ENCODE peak calls at places on chromosome 3, in six cellular contexts. A is fibroblast of pulmonary artery, B is HEK293T, R is B cell, S is foreskin fibroblast, C is body of pancreas. N is an unnamed sample.

GRCh38 chr3:99925584-99925983 is 107.9 kb downstream of the CMSS1 start:
- DNase-seq in A (peak), B (no peak), R (no peak), S (peak), C (peak), N (peak)

GRCh38 chr3:115790759-115791158 is 167.4 kb downstream of the GAP43 start:
- DNase-seq in A (peak), B (peak), R (no peak), S (peak), C (no peak), N (peak)

GRCh38 chr3:17553080-17553479 is 189.4 kb downstream of the TBC1D5 start:
- DNase-seq in A (peak), B (no peak), R (no peak), S (no peak), C (no peak), N (peak)

GRCh38 chr3:69763976-69764851 is 24.9 kb downstream of the MITF start:
- DNase-seq in A (no peak), B (no peak), R (no peak), S (peak), C (no peak), N (no peak)

GRCh38 chr3:143970773-143971366 is 753 bp upstream of the DIPK2A start:
- DNase-seq in A (no peak), B (peak), R (peak), S (peak), C (peak), N (no peak)

GRCh38 chr3:8324727-8325126 is 176.9 kb upstream of the LMCD1 start:
- DNase-seq in A (peak), B (peak), R (peak), S (peak), C (peak), N (peak)

GRCh38 chr3:182533394-182533793 is 259.9 kb upstream of the ATP11B start:
- DNase-seq in A (no peak), B (no peak), R (no peak), S (no peak), C (no peak), N (no peak)

GRCh38 chr3:50243552-50243895 is 7.5 kb downstream of the GNAI2 start:
- DNase-seq in A (no peak), B (no peak), R (no peak), S (no peak), C (no peak), N (peak)

GRCh38 chr3:96813820-96814580 is 394 bp upstream of the EPHA6 start:
- DNase-seq in A (peak), B (peak), R (no peak), S (peak), C (peak), N (peak)

GRCh38 chr3:13407926-13408325 is 12.2 kb downstream of the NUP210 start:
- DNase-seq in A (no peak), B (no peak), R (no peak), S (peak), C (no peak), N (no peak)

GRCh38 chr3:7504886-7505775 is 644.2 kb downstream of the GRM7 start:
- DNase-seq in A (peak), B (no peak), R (no peak), S (peak), C (no peak), N (peak)

GRCh38 chr3:148218222-148218621 is 479.5 kb upstream of the AGTR1 start:
- DNase-seq in A (peak), B (no peak), R (no peak), S (peak), C (no peak), N (no peak)

GRCh38 chr3:9746330-9746729 is 3.4 kb upstream of the OGG1 start:
- DNase-seq in A (peak), B (no peak), R (no peak), S (peak), C (no peak), N (peak)

GRCh38 chr3:173467501-173467900 is 70.0 kb downstream of the NLGN1 start:
- DNase-seq in A (no peak), B (no peak), R (no peak), S (no peak), C (no peak), N (peak)

GRCh38 chr3:40264437-40264836 is 45.1 kb upstream of the EIF1B start:
- DNase-seq in A (no peak), B (no peak), R (no peak), S (no peak), C (no peak), N (no peak)

GRCh38 chr3:129026728-129027543 is 25.8 kb downstream of the EFCC1 start:
- DNase-seq in A (peak), B (peak), R (peak), S (peak), C (peak), N (peak)

GRCh38 chr3:170522171-170522570 is 63.7 kb downstream of the SLC7A14 start:
- DNase-seq in A (no peak), B (no peak), R (no peak), S (no peak), C (no peak), N (no peak)

GRCh38 chr3:125023833-125024560 is 31.8 kb downstream of the HEG1 start:
- DNase-seq in A (no peak), B (no peak), R (no peak), S (no peak), C (no peak), N (no peak)

GRCh38 chr3:155352900-155353490 is 59.5 kb upstream of the STRIT1 start:
- DNase-seq in A (peak), B (peak), R (no peak), S (peak), C (no peak), N (peak)

GRCh38 chr3:149339931-149340309 is 6.5 kb upstream of the TM4SF18 start:
- DNase-seq in A (peak), B (peak), R (no peak), S (peak), C (peak), N (peak)

GRCh38 chr3:13367728-13368127 is 52.4 kb downstream of the NUP210 start:
- DNase-seq in A (no peak), B (no peak), R (no peak), S (no peak), C (no peak), N (no peak)

GRCh38 chr3:184341925-184342324 is 4.5 kb downstream of the FAM131A start:
- DNase-seq in A (no peak), B (no peak), R (no peak), S (no peak), C (peak), N (no peak)

N was measured in cardiac fibroblast.